ENCODE peak calls at places on chromosomes 13 and 19, in four cellular contexts. I, S, G and K are unnamed samples.

GRCh38 chr13:30019648-30020626 is 169.5 kb upstream of the UBL3 start:
- DNase-seq in S (no peak), G (no peak), I (no peak), K (no peak)

GRCh38 chr19:1131718-1132552 is 28.1 kb downstream of the GPX4 start:
- DNase-seq in G (no peak), S (peak), I (peak), K (peak)

GRCh38 chr19:39110263-39110967 is 15.2 kb upstream of the PAK4 start:
- DNase-seq in I (peak), S (peak), G (peak), K (peak)

GRCh38 chr13:85798999-85799646 is at the start of gene SLITRK6:
- DNase-seq in S (no peak), I (no peak), G (no peak), K (no peak)

GRCh38 chr19:38842439-38843174 is 7.2 kb downstream of the HNRNPL start:
- DNase-seq in G (no peak), S (no peak), I (no peak), K (peak)

GRCh38 chr13:97125810-97126738 is 96.1 kb upstream of the MBNL2 start:
- DNase-seq in I (no peak), G (no peak), S (no peak), K (no peak)

GRCh38 chr13:23558675-23559536 is 11.3 kb upstream of the TNFRSF19 start:
- DNase-seq in I (no peak), S (peak), G (no peak), K (no peak)

GRCh38 chr13:30654430-30654829 is 36.7 kb downstream of the USPL1 start:
- DNase-seq in G (no peak), I (no peak), S (no peak), K (no peak)

GRCh38 chr19:13681509-13681908 is 82.8 kb upstream of the MRI1 start:
- DNase-seq in I (no peak), S (no peak), G (no peak), K (no peak)

DNA sequence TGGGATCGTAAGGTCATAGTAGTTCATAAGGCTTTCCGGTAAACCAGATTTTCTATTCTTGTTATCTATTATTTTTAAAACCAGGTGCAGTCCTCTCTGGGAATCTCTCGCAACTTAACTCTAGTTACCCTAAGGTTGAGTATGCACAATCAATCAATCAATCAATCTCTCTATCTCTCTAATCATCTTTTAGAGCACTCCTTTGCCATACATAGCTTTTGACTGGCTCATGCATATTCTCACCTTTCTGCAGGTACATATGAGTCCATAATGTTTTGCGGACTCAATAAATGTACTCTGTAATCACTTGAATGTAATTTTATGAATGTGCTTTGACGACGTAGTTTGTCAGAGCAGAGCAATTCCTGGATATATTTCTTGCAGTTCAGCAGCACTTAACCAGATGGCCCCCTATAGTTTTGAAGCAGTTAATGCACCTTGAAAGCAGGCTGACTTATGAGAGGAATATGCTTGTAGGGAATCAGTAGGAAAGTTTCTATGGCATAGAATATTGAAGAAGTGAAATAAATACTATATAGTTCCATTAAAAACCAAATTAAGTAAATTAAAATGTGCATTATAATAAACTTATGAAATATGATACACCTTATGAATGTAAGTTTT is 524.7 kb downstream of the GPC5 start:
- DNase-seq in I (no peak), G (no peak), S (no peak), K (no peak)
- TF ChIP-seq CTCF in I (no peak), G (peak), S (peak), K (no peak)

GRCh38 chr19:29664753-29665214 is 477 bp upstream of the PLEKHF1 start:
- DNase-seq in I (no peak), G (no peak), S (no peak), K (no peak)
- TF ChIP-seq CTCF in I (no peak), G (peak), S (peak), K (no peak)

DNA sequence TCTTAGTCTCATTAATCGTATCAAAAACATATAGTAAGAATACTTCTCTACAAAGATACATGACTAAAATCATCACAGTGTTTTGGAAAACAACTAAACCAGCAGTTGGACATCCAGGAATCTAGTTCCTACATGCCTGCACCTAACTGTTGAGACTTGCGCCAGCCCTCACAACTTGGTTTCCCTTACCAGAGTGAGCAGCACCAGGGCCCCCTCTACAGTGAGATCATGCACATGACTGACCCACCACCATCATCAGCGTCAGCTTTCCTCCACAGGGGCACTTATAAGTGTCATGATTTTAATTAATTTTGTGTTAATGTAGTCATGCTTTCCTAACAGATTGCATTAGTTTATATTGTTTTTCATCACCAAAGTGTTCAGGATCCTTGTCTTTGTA is 1322.0 kb downstream of the EFNB2 start:
- DNase-seq in G (no peak), I (no peak), S (no peak), K (no peak)
- TF ChIP-seq CTCF in G (no peak), I (no peak), S (no peak), K (no peak)

GRCh38 chr13:101149735-101150380 is 266.4 kb downstream of the NALCN start:
- DNase-seq in I (no peak), G (no peak), S (no peak), K (no peak)
- TF ChIP-seq CTCF in I (no peak), G (peak), S (peak), K (no peak)

GRCh38 chr13:77698211-77699058 is 948 bp downstream of the SLAIN1 start:
- DNase-seq in G (peak), I (peak), S (peak), K (peak)
- TF ChIP-seq CTCF in G (peak), I (no peak), S (peak), K (no peak)

GRCh38 chr19:46412983-46413261 is 442 bp downstream of the CCDC8 start:
- DNase-seq in S (no peak), I (no peak), G (no peak), K (no peak)

GRCh38 chr19:46413262-46414031 is at the start of gene CCDC8:
- DNase-seq in I (peak), S (peak), G (peak), K (no peak)

GRCh38 chr19:46412034-46412982 is 1.1 kb downstream of the CCDC8 start:
- DNase-seq in S (no peak), I (peak), G (no peak), K (no peak)

GRCh38 chr19:46420056-46420455 is 6.7 kb upstream of the CCDC8 start:
- DNase-seq in I (no peak), S (no peak), G (no peak), K (no peak)

DNA sequence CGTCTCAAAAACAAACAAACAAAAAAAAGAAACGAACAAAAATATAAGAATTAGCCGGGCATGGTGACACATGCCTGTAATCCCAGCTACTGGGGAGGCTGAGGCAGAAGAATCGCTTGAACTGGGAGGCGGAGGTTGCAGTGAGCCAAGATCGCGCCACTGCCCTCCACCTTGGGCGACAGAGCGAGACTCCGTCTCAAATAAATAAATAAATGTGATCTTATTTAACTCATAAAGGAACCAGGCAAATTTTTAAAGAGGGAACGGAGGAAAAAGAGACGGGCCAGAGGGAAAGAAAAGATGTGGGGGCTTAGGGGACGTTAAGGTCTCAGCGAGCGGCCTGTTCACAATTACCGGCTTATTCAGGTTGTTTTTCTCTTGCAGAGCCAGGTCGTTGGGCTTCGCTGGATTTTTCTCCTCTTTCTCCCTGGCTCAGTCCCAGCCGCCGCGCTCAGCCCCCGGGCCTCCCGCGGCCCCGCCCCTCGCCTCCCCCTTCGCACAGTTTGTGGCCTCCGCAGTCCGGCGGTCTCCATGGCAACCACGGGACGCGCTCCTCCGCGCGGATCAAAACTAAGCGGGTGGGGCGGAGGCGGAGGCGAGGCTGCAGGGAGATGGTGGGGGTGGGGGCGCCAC is 2.8 kb upstream of the CCDC8 start:
- DNase-seq in I (peak), S (peak), G (peak), K (no peak)
- TF ChIP-seq CTCF in I (no peak), S (no peak), G (no peak), K (no peak)

GRCh38 chr19:35872180-35872579 is 3.8 kb downstream of the APLP1 start:
- DNase-seq in I (no peak), G (no peak), S (no peak), K (no peak)
- TF ChIP-seq CTCF in I (no peak), G (no peak), S (no peak), K (no peak)

DNA sequence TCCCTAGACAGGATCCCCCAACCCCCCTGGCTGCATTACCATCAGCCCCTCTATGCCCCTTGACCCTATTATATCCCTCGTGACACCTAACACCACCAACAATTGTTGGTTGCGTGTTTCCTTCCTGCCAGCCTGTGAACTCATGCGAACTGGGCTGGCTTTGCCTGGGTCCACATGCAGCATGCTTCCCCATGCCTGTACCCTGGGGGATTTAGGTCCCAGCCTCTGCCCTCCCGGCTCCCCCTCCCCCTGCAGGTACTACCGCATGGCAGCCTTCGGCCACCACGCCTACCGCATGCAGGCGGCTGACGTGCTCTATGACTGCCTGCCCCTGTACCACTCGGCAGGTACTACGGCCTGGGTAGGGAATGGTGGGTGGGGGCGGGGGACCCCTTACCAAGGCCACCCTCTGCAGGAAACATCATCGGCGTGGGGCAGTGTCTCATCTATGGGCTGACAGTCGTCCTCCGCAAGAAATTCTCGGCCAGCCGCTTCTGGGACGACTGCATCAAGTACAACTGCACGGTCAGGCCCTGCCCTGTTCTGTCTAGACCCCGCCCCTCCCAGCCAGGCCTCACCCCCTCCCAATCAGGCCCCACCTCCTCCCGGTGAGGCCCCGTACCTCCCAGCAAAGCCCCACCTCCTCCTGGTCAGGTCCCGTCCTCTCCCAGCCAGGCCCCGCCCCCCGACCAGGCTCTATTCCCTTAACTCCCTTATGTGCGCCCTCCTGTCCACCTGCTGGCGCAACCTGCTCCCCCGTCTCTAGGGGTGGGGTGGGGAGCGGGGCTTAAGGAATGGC is 18.5 kb downstream of the SLC27A1 start:
- DNase-seq in G (peak), I (peak), S (peak), K (peak)
- TF ChIP-seq CTCF in G (peak), I (peak), S (peak), K (no peak)